ENCODE peak calls at places on chromosomes 4 and X, in nine cellular contexts. V is right atrium auricular region, I is Caco-2, Q is Panc1, S is lower lobe of right lung, U is A549, R is PC-3, E is uterus, F is breast epithelium. C is an unnamed sample.

GRCh38 chrX:340121-340520 is 21.5 kb upstream of the GTPBP6 start:
- DNase-seq in V (no peak), I (no peak), Q (no peak), S (peak; percentile 40), U (no peak), R (no peak), E (no peak), F (no peak), C (no peak)

GRCh38 chr4:153095448-153096204 is 108.6 kb upstream of the TRIM2 start:
- DNase-seq in V (no peak), I (no peak), Q (no peak), S (no peak), U (no peak), R (no peak), E (no peak), F (peak; percentile 82), C (no peak)

GRCh38 chrX:9438950-9439494 is 25.8 kb upstream of the TBL1X start:
- DNase-seq in V (no peak), I (no peak), Q (no peak), S (no peak), U (no peak), R (no peak), E (no peak), F (no peak), C (no peak)

GRCh38 chr4:171650543-171650942 is 162.7 kb upstream of the GALNTL6 start:
- DNase-seq in V (no peak), I (no peak), Q (no peak), S (no peak), U (no peak), R (no peak), E (no peak), F (no peak), C (no peak)

GRCh38 chr4:153465583-153465921 is 608 bp upstream of the TMEM131L start:
- DNase-seq in V (peak; percentile 72), I (peak; percentile 62), Q (no peak), S (peak; percentile 63), U (peak; percentile 37), R (peak; percentile 47), E (no peak), F (no peak), C (peak; percentile 95)

GRCh38 chr4:89213382-89213701 is 94.3 kb downstream of the GPRIN3 start:
- DNase-seq in V (no peak), I (no peak), Q (no peak), S (no peak), U (no peak), R (no peak), E (no peak), F (no peak), C (no peak)

GRCh38 chr4:121164291-121164690 is at the start of gene TNIP3:
- DNase-seq in V (no peak), I (no peak), Q (no peak), S (no peak), U (no peak), R (peak; percentile 5), E (no peak), F (no peak), C (no peak)

GRCh38 chr4:168560184-168560834 is 63.5 kb downstream of the PALLD start:
- DNase-seq in V (no peak), I (no peak), Q (no peak), S (no peak), U (no peak), R (peak; percentile 75), E (no peak), F (no peak), C (no peak)

GRCh38 chr4:113951263-113951662 is 28.2 kb downstream of the ARSJ start:
- DNase-seq in V (no peak), I (no peak), Q (no peak), S (no peak), U (no peak), R (no peak), E (peak; percentile 29), F (no peak), C (no peak)

GRCh38 chrX:103626855-103627254 is 1.9 kb upstream of the TCEAL1 start:
- DNase-seq in V (no peak), I (no peak), Q (no peak), S (no peak), U (no peak), R (peak; percentile 36), E (no peak), F (no peak), C (no peak)

GRCh38 chrX:103310592-103311400 is at the start of gene BEX2:
- DNase-seq in V (no peak), I (peak; percentile 83), Q (peak; percentile 12), S (peak; percentile 84), U (peak; percentile 72), R (peak; percentile 58), E (peak; percentile 74), F (peak; percentile 76), C (no peak)

GRCh38 chr4:142567199-142567598 is 278.9 kb downstream of the INPP4B start:
- DNase-seq in V (no peak), I (peak; percentile 49), Q (no peak), S (no peak), U (peak; percentile 4), R (peak; percentile 14), E (no peak), F (no peak), C (no peak)

GRCh38 chrX:36908801-36909403 is 99.3 kb upstream of the FAM47C start:
- DNase-seq in V (no peak), I (no peak), Q (no peak), S (no peak), U (peak; percentile 7), R (peak; percentile 67), E (no peak), F (no peak), C (peak; percentile 52)

GRCh38 chr4:56200275-56200674 is 187.0 kb downstream of the AASDH start:
- DNase-seq in V (no peak), I (no peak), Q (no peak), S (no peak), U (no peak), R (peak; percentile 56), E (no peak), F (no peak), C (no peak)

GRCh38 chrX:111270339-111270738 is at the start of gene CAPN6:
- DNase-seq in V (no peak), I (peak; percentile 32), Q (no peak), S (no peak), U (no peak), R (peak; percentile 14), E (peak; percentile 46), F (no peak), C (no peak)

DNA sequence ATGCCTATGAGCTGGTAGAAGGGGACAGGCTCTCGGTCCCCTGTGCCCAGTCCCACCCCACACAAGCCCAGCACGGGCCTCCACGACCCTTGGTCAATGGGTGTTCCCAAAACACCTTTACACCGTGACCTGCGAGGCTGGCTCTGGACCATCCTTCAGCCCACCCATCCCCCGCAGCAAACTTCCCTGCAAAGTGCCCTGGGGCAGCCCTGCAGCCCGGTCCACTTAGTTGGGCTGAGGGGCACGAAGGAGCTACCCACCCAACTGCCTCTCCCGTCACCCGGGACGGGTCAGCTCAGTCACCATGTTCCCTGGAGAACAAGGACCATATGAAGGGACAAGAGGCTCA is 23.4 kb downstream of the WDR1 start:
- DNase-seq in V (no peak), I (no peak), Q (no peak), S (no peak), U (no peak), R (no peak), E (no peak), F (no peak), C (peak; percentile 81)
- H3K4me1 ChIP-seq in V (peaks cover 95% of the 10 kb centered on the region), I (peaks cover 6% of the 10 kb centered on the region), Q (no peaks in the 10 kb centered on the region), S (peaks cover 64% of the 10 kb centered on the region), U (peaks cover 21% of the 10 kb centered on the region), R (peaks cover 32% of the 10 kb centered on the region), E (peaks cover 12% of the 10 kb centered on the region), F (peaks cover 20% of the 10 kb centered on the region), C (peaks cover 62% of the 10 kb centered on the region)

GRCh38 chr4:82362565-82362964 is 11.2 kb downstream of the HNRNPD start:
- DNase-seq in V (no peak), I (no peak), Q (no peak), S (no peak), U (no peak), R (no peak), E (no peak), F (no peak), C (no peak)
- H3K4me1 ChIP-seq in V (peaks cover 95% of the 10 kb centered on the region), I (peaks cover 22% of the 10 kb centered on the region), Q (peaks cover 10% of the 10 kb centered on the region), S (peaks cover 99% of the 10 kb centered on the region), U (peaks cover 36% of the 10 kb centered on the region), R (no peaks in the 10 kb centered on the region), E (peaks cover 14% of the 10 kb centered on the region), F (peaks cover 15% of the 10 kb centered on the region), C (peaks cover 1% of the 10 kb centered on the region)

GRCh38 chr4:48334900-48335384 is 6.4 kb upstream of the SLAIN2 start:
- DNase-seq in V (no peak), I (no peak), Q (no peak), S (no peak), U (no peak), R (peak; percentile 28), E (no peak), F (no peak), C (no peak)

GRCh38 chr4:48331577-48332340 is 9.6 kb upstream of the SLAIN2 start:
- DNase-seq in V (no peak), I (no peak), Q (no peak), S (no peak), U (no peak), R (peak; percentile 69), E (no peak), F (no peak), C (peak; percentile 69)

GRCh38 chr4:48332661-48333060 is 8.7 kb upstream of the SLAIN2 start:
- DNase-seq in V (no peak), I (no peak), Q (no peak), S (peak; percentile 49), U (no peak), R (no peak), E (no peak), F (no peak), C (no peak)

GRCh38 chr4:48334236-48334635 is 7.1 kb upstream of the SLAIN2 start:
- DNase-seq in V (no peak), I (no peak), Q (no peak), S (no peak), U (no peak), R (no peak), E (no peak), F (no peak), C (no peak)

GRCh38 chr4:48333587-48333986 is 7.7 kb upstream of the SLAIN2 start:
- DNase-seq in V (no peak), I (no peak), Q (no peak), S (no peak), U (no peak), R (peak; percentile 47), E (no peak), F (no peak), C (peak; percentile 3)
- H3K4me1 ChIP-seq in V (no peaks in the 10 kb centered on the region), I (peaks cover 46% of the 10 kb centered on the region), Q (no peaks in the 10 kb centered on the region), S (no peaks in the 10 kb centered on the region), U (peaks cover 39% of the 10 kb centered on the region), R (peaks cover 70% of the 10 kb centered on the region), E (no peaks in the 10 kb centered on the region), F (no peaks in the 10 kb centered on the region), C (peaks cover 29% of the 10 kb centered on the region)

DNA sequence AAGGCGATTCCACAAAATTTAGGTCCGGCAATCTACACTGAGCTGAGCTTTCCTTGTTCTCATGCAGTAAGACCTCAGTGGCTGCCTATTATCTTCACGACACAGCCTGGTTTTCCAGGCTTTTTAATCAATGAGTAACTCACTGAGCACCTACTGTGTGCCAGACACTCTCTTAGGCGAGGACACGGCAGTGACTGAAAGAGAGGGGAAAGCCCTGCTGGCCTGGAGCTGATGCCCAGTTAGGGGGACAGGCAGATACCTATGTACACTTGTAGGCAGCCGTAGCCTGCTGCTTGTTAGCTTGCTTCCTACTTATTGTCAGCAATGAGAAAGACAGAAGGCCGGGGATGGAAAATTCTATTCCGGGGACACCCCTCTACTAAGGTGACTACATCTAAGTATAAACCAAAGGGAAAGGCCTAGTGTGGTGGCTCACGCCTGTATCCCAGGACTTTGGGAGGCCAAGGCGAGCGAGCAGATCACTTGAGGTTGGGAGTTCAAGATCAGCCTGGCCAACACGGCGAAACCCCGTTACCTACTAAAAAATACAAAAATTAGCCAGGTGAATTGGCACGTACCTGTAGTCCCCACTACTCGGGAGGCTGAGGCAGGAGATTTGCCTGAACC is 3.8 kb downstream of the WDR1 start:
- DNase-seq in V (no peak), I (no peak), Q (no peak), S (no peak), U (no peak), R (no peak), E (no peak), F (no peak), C (peak; percentile 80)
- H3K4me1 ChIP-seq in V (peaks cover 85% of the 10 kb centered on the region), I (peaks cover 9% of the 10 kb centered on the region), Q (peaks cover 29% of the 10 kb centered on the region), S (peaks cover 76% of the 10 kb centered on the region), U (peaks cover 36% of the 10 kb centered on the region), R (peaks cover 49% of the 10 kb centered on the region), E (peaks cover 11% of the 10 kb centered on the region), F (peaks cover 28% of the 10 kb centered on the region), C (peaks cover 68% of the 10 kb centered on the region)